ENCODE peak calls at places on chromosomes 13 and 19, in eight cellular contexts. M is PC-3, F is body of pancreas, Q is lung, V is testis, H is fibroblast of pulmonary artery, D is GM13976, R is HFFc6. U is an unnamed sample.

GRCh38 chr13:67343777-67344176 is 113.6 kb upstream of the PCDH9 start:
- DNase-seq in M (peak), F (no peak), Q (no peak), V (no peak), H (no peak), D (no peak), R (no peak), U (no peak)

GRCh38 chr19:50315773-50316448 is 13.3 kb downstream of the KCNC3 start:
- DNase-seq in M (no peak), F (no peak), Q (no peak), V (no peak), H (no peak), D (peak), R (peak), U (peak)

GRCh38 chr19:38666662-38667448 is 19.4 kb downstream of the ACTN4 start:
- DNase-seq in M (peak), F (peak), Q (no peak), V (no peak), H (peak), D (peak), R (peak), U (peak)

GRCh38 chr19:370641-371330 is 26.2 kb upstream of the MIER2 start:
- DNase-seq in M (no peak), F (no peak), Q (no peak), V (no peak), H (no peak), D (no peak), R (no peak), U (no peak)

GRCh38 chr19:30807263-30807662 is 435.1 kb downstream of the ZNF536 start:
- DNase-seq in M (no peak), F (no peak), Q (no peak), V (no peak), H (no peak), D (no peak), R (no peak), U (no peak)

GRCh38 chr13:45055902-45056648 is 64.2 kb upstream of the GTF2F2 start:
- DNase-seq in M (peak), F (no peak), Q (no peak), V (no peak), H (peak), D (no peak), R (peak), U (no peak)

GRCh38 chr13:110422913-110423688 is 116.0 kb downstream of the COL4A2 start:
- DNase-seq in M (no peak), F (no peak), Q (no peak), V (no peak), H (peak), D (no peak), R (no peak), U (no peak)

GRCh38 chr13:83498486-83499190 is 383.6 kb downstream of the SLITRK1 start:
- DNase-seq in M (peak), F (no peak), Q (no peak), V (no peak), H (peak), D (no peak), R (peak), U (no peak)

GRCh38 chr13:114119196-114119595 is 13.2 kb downstream of the RASA3 start:
- DNase-seq in M (peak), F (peak), Q (no peak), V (no peak), H (peak), D (no peak), R (peak), U (no peak)

GRCh38 chr13:91922969-91923592 is 524.7 kb downstream of the GPC5 start:
- DNase-seq in M (no peak), F (no peak), Q (no peak), V (no peak), H (peak), D (no peak), R (no peak), U (no peak)

GRCh38 chr19:33194527-33194883 is 375 bp downstream of the LRP3 start:
- DNase-seq in M (no peak), F (no peak), Q (no peak), V (no peak), H (no peak), D (no peak), R (no peak), U (no peak)

GRCh38 chr19:1205114-1206062 is at the start of gene STK11:
- DNase-seq in M (peak), F (peak), Q (peak), V (peak), H (peak), D (peak), R (peak), U (peak)

GRCh38 chr19:34172661-34173144 is 399 bp downstream of the LSM14A start:
- DNase-seq in M (no peak), F (no peak), Q (no peak), V (peak), H (no peak), D (no peak), R (no peak), U (no peak)

GRCh38 chr19:45446295-45446694 is 21.5 kb upstream of the FOSB start:
- DNase-seq in M (peak), F (no peak), Q (no peak), V (no peak), H (peak), D (peak), R (no peak), U (peak)

GRCh38 chr13:75587679-75588078 is 38.1 kb downstream of the UCHL3 start:
- DNase-seq in M (no peak), F (no peak), Q (no peak), V (no peak), H (peak), D (no peak), R (no peak), U (no peak)

GRCh38 chr19:41426952-41427646 is at the start of gene B3GNT8:
- DNase-seq in M (no peak), F (peak), Q (peak), V (peak), H (peak), D (peak), R (peak), U (peak)

GRCh38 chr19:55644191-55644833 is 863 bp downstream of the ZNF581 start:
- DNase-seq in M (no peak), F (no peak), Q (no peak), V (no peak), H (no peak), D (no peak), R (no peak), U (no peak)

DNA sequence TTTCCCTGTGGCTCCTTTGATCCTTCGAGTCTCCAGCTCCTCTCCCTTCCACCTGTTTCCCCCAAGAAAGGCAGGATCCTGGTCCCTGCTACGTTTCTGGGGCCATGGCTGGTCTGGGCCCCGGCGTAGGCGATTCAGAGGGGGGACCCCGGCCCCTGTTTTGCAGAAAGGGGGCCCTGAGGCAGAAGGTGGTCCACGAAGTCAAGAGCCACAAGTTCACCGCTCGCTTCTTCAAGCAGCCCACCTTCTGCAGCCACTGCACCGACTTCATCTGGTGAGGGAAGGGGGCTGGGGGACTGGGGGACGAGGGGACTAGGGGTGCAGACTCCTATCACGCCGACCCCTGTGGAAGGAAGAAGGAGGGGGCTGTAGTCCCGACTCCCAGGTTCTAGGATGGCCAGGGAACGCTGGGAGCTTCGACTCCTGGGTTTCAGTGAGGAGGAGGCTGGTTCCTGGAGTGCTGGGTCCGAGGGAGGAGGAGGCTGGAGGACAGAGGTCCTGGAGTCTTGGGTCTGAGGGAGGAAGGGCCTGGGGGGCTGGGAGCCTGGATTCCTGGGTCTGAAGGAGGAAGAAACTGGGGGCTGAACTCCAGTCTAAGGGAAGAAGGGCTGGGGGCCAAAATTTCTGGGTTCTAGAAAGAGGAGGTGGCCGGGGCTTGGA is 524 bp downstream of the PRKCG start:
- DNase-seq in M (no peak), F (no peak), Q (no peak), V (no peak), H (no peak), D (no peak), R (no peak), U (no peak)
- TF ChIP-seq CTCF in M (peak), F (no peak), Q (no peak), V (no peak), H (no peak), D (no peak), R (peak), U (no peak)

GRCh38 chr13:36475468-36475867 is 43.2 kb downstream of the CCNA1 start:
- DNase-seq in M (peak), F (no peak), Q (no peak), V (no peak), H (peak), D (no peak), R (no peak), U (no peak)
- TF ChIP-seq CTCF in M (peak), F (no peak), Q (no peak), V (no peak), H (peak), D (no peak), R (no peak), U (no peak)

GRCh38 chr13:31225180-31225579 is 25.4 kb downstream of the B3GLCT start:
- DNase-seq in M (no peak), F (no peak), Q (no peak), V (no peak), H (no peak), D (no peak), R (no peak), U (no peak)

GRCh38 chr13:31227063-31227462 is 27.3 kb downstream of the B3GLCT start:
- DNase-seq in M (peak), F (no peak), Q (no peak), V (no peak), H (peak), D (no peak), R (peak), U (no peak)

GRCh38 chr13:31227870-31228269 is 28.1 kb downstream of the B3GLCT start:
- DNase-seq in M (no peak), F (no peak), Q (no peak), V (no peak), H (no peak), D (no peak), R (no peak), U (no peak)

GRCh38 chr13:31224174-31224669 is 24.4 kb downstream of the B3GLCT start:
- DNase-seq in M (no peak), F (no peak), Q (no peak), V (no peak), H (no peak), D (no peak), R (no peak), U (no peak)

GRCh38 chr13:31225998-31226675 is 26.4 kb downstream of the B3GLCT start:
- DNase-seq in M (no peak), F (no peak), Q (no peak), V (no peak), H (no peak), D (no peak), R (no peak), U (no peak)
- TF ChIP-seq CTCF in M (no peak), F (no peak), Q (no peak), V (no peak), H (no peak), D (no peak), R (no peak), U (no peak)

DNA sequence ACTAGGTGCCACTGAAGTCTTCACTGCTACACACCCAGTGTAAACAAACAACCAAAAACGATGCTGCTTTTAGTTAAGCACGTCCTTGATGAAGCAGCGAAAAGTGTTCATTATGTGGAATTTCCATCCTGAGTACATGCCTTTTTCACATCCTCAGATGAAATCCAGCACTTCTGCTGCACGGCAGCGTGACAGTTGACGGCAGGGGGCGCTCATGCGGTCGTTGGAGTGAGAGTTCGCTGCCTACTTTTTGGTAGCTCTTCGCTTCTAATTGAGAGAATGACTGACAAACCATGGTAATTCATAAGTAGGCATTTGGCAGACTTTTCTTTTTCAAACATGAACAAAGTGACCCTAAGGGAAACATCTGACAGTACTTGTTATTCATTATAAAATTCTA is 1124.9 kb downstream of the EFNB2 start:
- DNase-seq in M (peak), F (peak), Q (peak), V (peak), H (peak), D (peak), R (no peak), U (no peak)
- TF ChIP-seq CTCF in M (peak), F (peak), Q (no peak), V (peak), H (peak), D (no peak), R (peak), U (peak)

U was measured in GM10248.